ENCODE peak calls at places on chromosomes 13 and 19, in eight cellular contexts. One of them, this sample, is unnamed.
A peak's percentile ranks its signal among the peaks of the same experiment; 100 is the strongest.

GRCh38 chr19:2449019-2449418 is 7.7 kb downstream of the LMNB2 start:
- DNase-seq in tibial artery: no peak
- DNase-seq in WTC11: no peak
- DNase-seq in HepG2: no peak
- DNase-seq in heart left ventricle: no peak
- DNase-seq in HFFc6: no peak
- DNase-seq in heart right ventricle: no peak
- DNase-seq in upper lobe of left lung: no peak
- DNase-seq in this sample: no peak

GRCh38 chr13:57874530-57874929 is 243.0 kb downstream of the PCDH17 start:
- DNase-seq in tibial artery: no peak
- DNase-seq in WTC11: no peak
- DNase-seq in HepG2: no peak
- DNase-seq in heart left ventricle: no peak
- DNase-seq in HFFc6: no peak
- DNase-seq in heart right ventricle: peak; percentile 32
- DNase-seq in upper lobe of left lung: no peak
- DNase-seq in this sample: no peak

GRCh38 chr13:53201454-53202225 is 173.0 kb downstream of the OLFM4 start:
- DNase-seq in tibial artery: no peak
- DNase-seq in WTC11: peak; percentile 65
- DNase-seq in HepG2: no peak
- DNase-seq in heart left ventricle: peak; percentile 48
- DNase-seq in HFFc6: no peak
- DNase-seq in heart right ventricle: no peak
- DNase-seq in upper lobe of left lung: peak; percentile 86
- DNase-seq in this sample: peak; percentile 71

GRCh38 chr13:31862828-31863227 is 123.5 kb downstream of the RXFP2 start:
- DNase-seq in tibial artery: no peak
- DNase-seq in WTC11: no peak
- DNase-seq in HepG2: no peak
- DNase-seq in heart left ventricle: no peak
- DNase-seq in HFFc6: no peak
- DNase-seq in heart right ventricle: no peak
- DNase-seq in upper lobe of left lung: no peak
- DNase-seq in this sample: no peak

GRCh38 chr13:46176756-46177155 is 5.2 kb downstream of the LCP1 start:
- DNase-seq in tibial artery: no peak
- DNase-seq in WTC11: no peak
- DNase-seq in HepG2: no peak
- DNase-seq in heart left ventricle: no peak
- DNase-seq in HFFc6: no peak
- DNase-seq in heart right ventricle: no peak
- DNase-seq in upper lobe of left lung: no peak
- DNase-seq in this sample: no peak

GRCh38 chr13:113746671-113747070 is 12.4 kb upstream of the TMEM255B start:
- DNase-seq in tibial artery: no peak
- DNase-seq in WTC11: no peak
- DNase-seq in HepG2: no peak
- DNase-seq in heart left ventricle: peak; percentile 16
- DNase-seq in HFFc6: no peak
- DNase-seq in heart right ventricle: no peak
- DNase-seq in upper lobe of left lung: no peak
- DNase-seq in this sample: no peak

GRCh38 chr19:41915248-41916032 is 12.8 kb downstream of the ERFL start:
- DNase-seq in tibial artery: no peak
- DNase-seq in WTC11: no peak
- DNase-seq in HepG2: no peak
- DNase-seq in heart left ventricle: no peak
- DNase-seq in HFFc6: no peak
- DNase-seq in heart right ventricle: no peak
- DNase-seq in upper lobe of left lung: peak; percentile 82
- DNase-seq in this sample: no peak

GRCh38 chr19:51697169-51697776 is 4.1 kb downstream of the SPACA6 start:
- DNase-seq in tibial artery: no peak
- DNase-seq in WTC11: no peak
- DNase-seq in HepG2: no peak
- DNase-seq in heart left ventricle: no peak
- DNase-seq in HFFc6: no peak
- DNase-seq in heart right ventricle: no peak
- DNase-seq in upper lobe of left lung: no peak
- DNase-seq in this sample: no peak

GRCh38 chr19:2625434-2625833 is 77.1 kb downstream of the GNG7 start:
- DNase-seq in tibial artery: peak; percentile 83
- DNase-seq in WTC11: no peak
- DNase-seq in HepG2: no peak
- DNase-seq in heart left ventricle: no peak
- DNase-seq in HFFc6: no peak
- DNase-seq in heart right ventricle: peak; percentile 43
- DNase-seq in upper lobe of left lung: no peak
- DNase-seq in this sample: no peak

GRCh38 chr19:2059422-2060201 is 8.6 kb upstream of the MKNK2 start:
- DNase-seq in tibial artery: peak; percentile 93
- DNase-seq in WTC11: no peak
- DNase-seq in HepG2: peak; percentile 89
- DNase-seq in heart left ventricle: peak; percentile 83
- DNase-seq in HFFc6: peak; percentile 57
- DNase-seq in heart right ventricle: no peak
- DNase-seq in upper lobe of left lung: peak; percentile 93
- DNase-seq in this sample: no peak

GRCh38 chr13:111857846-111858560 is 208.9 kb upstream of the SOX1 start:
- DNase-seq in tibial artery: peak; percentile 38
- DNase-seq in WTC11: no peak
- DNase-seq in HepG2: no peak
- DNase-seq in heart left ventricle: no peak
- DNase-seq in HFFc6: no peak
- DNase-seq in heart right ventricle: no peak
- DNase-seq in upper lobe of left lung: no peak
- DNase-seq in this sample: peak; percentile 53

GRCh38 chr13:94239135-94239534 is 240.3 kb downstream of the DCT start:
- DNase-seq in tibial artery: no peak
- DNase-seq in WTC11: no peak
- DNase-seq in HepG2: no peak
- DNase-seq in heart left ventricle: no peak
- DNase-seq in HFFc6: peak; percentile 50
- DNase-seq in heart right ventricle: no peak
- DNase-seq in upper lobe of left lung: no peak
- DNase-seq in this sample: no peak

GRCh38 chr19:1089126-1089771 is 5.9 kb downstream of the POLR2E start:
- DNase-seq in tibial artery: no peak
- DNase-seq in WTC11: no peak
- DNase-seq in HepG2: no peak
- DNase-seq in heart left ventricle: no peak
- DNase-seq in HFFc6: no peak
- DNase-seq in heart right ventricle: no peak
- DNase-seq in upper lobe of left lung: peak; percentile 77
- DNase-seq in this sample: no peak

GRCh38 chr13:87810920-87811344 is 139.8 kb downstream of the SLITRK5 start:
- DNase-seq in tibial artery: no peak
- DNase-seq in WTC11: no peak
- DNase-seq in HepG2: no peak
- DNase-seq in heart left ventricle: no peak
- DNase-seq in HFFc6: no peak
- DNase-seq in heart right ventricle: no peak
- DNase-seq in upper lobe of left lung: peak; percentile 33
- DNase-seq in this sample: no peak

GRCh38 chr19:16957855-16958254 is 68.8 kb downstream of the CPAMD8 start:
- DNase-seq in tibial artery: no peak
- DNase-seq in WTC11: no peak
- DNase-seq in HepG2: no peak
- DNase-seq in heart left ventricle: no peak
- DNase-seq in HFFc6: no peak
- DNase-seq in heart right ventricle: no peak
- DNase-seq in upper lobe of left lung: no peak
- DNase-seq in this sample: no peak

GRCh38 chr19:39303373-39304184 is 7.4 kb downstream of the IFNL1 start:
- DNase-seq in tibial artery: peak; percentile 1
- DNase-seq in WTC11: peak; percentile 60
- DNase-seq in HepG2: peak; percentile 82
- DNase-seq in heart left ventricle: no peak
- DNase-seq in HFFc6: no peak
- DNase-seq in heart right ventricle: no peak
- DNase-seq in upper lobe of left lung: no peak
- DNase-seq in this sample: no peak

GRCh38 chr19:23516266-23516665 is 121.0 kb upstream of the ZNF91 start:
- DNase-seq in tibial artery: no peak
- DNase-seq in WTC11: no peak
- DNase-seq in HepG2: no peak
- DNase-seq in heart left ventricle: no peak
- DNase-seq in HFFc6: no peak
- DNase-seq in heart right ventricle: no peak
- DNase-seq in upper lobe of left lung: no peak
- DNase-seq in this sample: no peak

GRCh38 chr13:105991622-105992254 is 543.7 kb downstream of the EFNB2 start:
- DNase-seq in tibial artery: no peak
- DNase-seq in WTC11: no peak
- DNase-seq in HepG2: no peak
- DNase-seq in heart left ventricle: no peak
- DNase-seq in HFFc6: peak; percentile 41
- DNase-seq in heart right ventricle: no peak
- DNase-seq in upper lobe of left lung: no peak
- DNase-seq in this sample: no peak

GRCh38 chr19:47107953-47108746 is 5.4 kb downstream of the ZC3H4 start:
- DNase-seq in tibial artery: no peak
- DNase-seq in WTC11: no peak
- DNase-seq in HepG2: no peak
- DNase-seq in heart left ventricle: no peak
- DNase-seq in HFFc6: no peak
- DNase-seq in heart right ventricle: no peak
- DNase-seq in upper lobe of left lung: no peak
- DNase-seq in this sample: no peak

GRCh38 chr13:49679244-49679643 is 12.0 kb downstream of the EBPL start:
- DNase-seq in tibial artery: no peak
- DNase-seq in WTC11: no peak
- DNase-seq in HepG2: peak; percentile 39
- DNase-seq in heart left ventricle: no peak
- DNase-seq in HFFc6: no peak
- DNase-seq in heart right ventricle: no peak
- DNase-seq in upper lobe of left lung: no peak
- DNase-seq in this sample: no peak

GRCh38 chr19:44582581-44583265 is 30.6 kb upstream of the IGSF23 start:
- DNase-seq in tibial artery: no peak
- DNase-seq in WTC11: peak; percentile 86
- DNase-seq in HepG2: no peak
- DNase-seq in heart left ventricle: no peak
- DNase-seq in HFFc6: peak; percentile 12
- DNase-seq in heart right ventricle: no peak
- DNase-seq in upper lobe of left lung: peak; percentile 22
- DNase-seq in this sample: no peak
- TF ChIP-seq CTCF in tibial artery: no peak
- TF ChIP-seq CTCF in WTC11: peak; percentile 85
- TF ChIP-seq CTCF in HepG2: peak; percentile 77
- TF ChIP-seq CTCF in heart left ventricle: peak; percentile 62
- TF ChIP-seq CTCF in HFFc6: peak; percentile 85
- TF ChIP-seq CTCF in heart right ventricle: peak; percentile 58
- TF ChIP-seq CTCF in upper lobe of left lung: peak; percentile 24
- TF ChIP-seq CTCF in this sample: peak; percentile 75

GRCh38 chr19:33132425-33132824 is 511 bp downstream of the WDR88 start:
- DNase-seq in tibial artery: no peak
- DNase-seq in WTC11: peak; percentile 53
- DNase-seq in HepG2: no peak
- DNase-seq in heart left ventricle: no peak
- DNase-seq in HFFc6: no peak
- DNase-seq in heart right ventricle: no peak
- DNase-seq in upper lobe of left lung: no peak
- DNase-seq in this sample: no peak
- TF ChIP-seq CTCF in tibial artery: no peak
- TF ChIP-seq CTCF in WTC11: no peak
- TF ChIP-seq CTCF in HepG2: peak; percentile 66
- TF ChIP-seq CTCF in heart left ventricle: peak; percentile 21
- TF ChIP-seq CTCF in HFFc6: peak; percentile 60
- TF ChIP-seq CTCF in heart right ventricle: peak; percentile 7
- TF ChIP-seq CTCF in upper lobe of left lung: no peak
- TF ChIP-seq CTCF in this sample: no peak

GRCh38 chr13:98089246-98089645 is 53.6 kb upstream of the FARP1 start:
- DNase-seq in tibial artery: no peak
- DNase-seq in WTC11: no peak
- DNase-seq in HepG2: no peak
- DNase-seq in heart left ventricle: no peak
- DNase-seq in HFFc6: peak; percentile 83
- DNase-seq in heart right ventricle: no peak
- DNase-seq in upper lobe of left lung: no peak
- DNase-seq in this sample: no peak

GRCh38 chr13:98083936-98084335 is 59.0 kb upstream of the FARP1 start:
- DNase-seq in tibial artery: no peak
- DNase-seq in WTC11: no peak
- DNase-seq in HepG2: no peak
- DNase-seq in heart left ventricle: no peak
- DNase-seq in HFFc6: peak; percentile 40
- DNase-seq in heart right ventricle: no peak
- DNase-seq in upper lobe of left lung: no peak
- DNase-seq in this sample: no peak

GRCh38 chr13:98080280-98080679 is 62.6 kb upstream of the FARP1 start:
- DNase-seq in tibial artery: no peak
- DNase-seq in WTC11: no peak
- DNase-seq in HepG2: no peak
- DNase-seq in heart left ventricle: no peak
- DNase-seq in HFFc6: no peak
- DNase-seq in heart right ventricle: no peak
- DNase-seq in upper lobe of left lung: no peak
- DNase-seq in this sample: no peak

GRCh38 chr13:98083507-98083906 is 59.4 kb upstream of the FARP1 start:
- DNase-seq in tibial artery: no peak
- DNase-seq in WTC11: no peak
- DNase-seq in HepG2: no peak
- DNase-seq in heart left ventricle: no peak
- DNase-seq in HFFc6: peak; percentile 95
- DNase-seq in heart right ventricle: no peak
- DNase-seq in upper lobe of left lung: no peak
- DNase-seq in this sample: no peak
- TF ChIP-seq CTCF in tibial artery: no peak
- TF ChIP-seq CTCF in WTC11: no peak
- TF ChIP-seq CTCF in HepG2: no peak
- TF ChIP-seq CTCF in heart left ventricle: no peak
- TF ChIP-seq CTCF in HFFc6: peak; percentile 35
- TF ChIP-seq CTCF in heart right ventricle: no peak
- TF ChIP-seq CTCF in upper lobe of left lung: no peak
- TF ChIP-seq CTCF in this sample: no peak

DNA sequence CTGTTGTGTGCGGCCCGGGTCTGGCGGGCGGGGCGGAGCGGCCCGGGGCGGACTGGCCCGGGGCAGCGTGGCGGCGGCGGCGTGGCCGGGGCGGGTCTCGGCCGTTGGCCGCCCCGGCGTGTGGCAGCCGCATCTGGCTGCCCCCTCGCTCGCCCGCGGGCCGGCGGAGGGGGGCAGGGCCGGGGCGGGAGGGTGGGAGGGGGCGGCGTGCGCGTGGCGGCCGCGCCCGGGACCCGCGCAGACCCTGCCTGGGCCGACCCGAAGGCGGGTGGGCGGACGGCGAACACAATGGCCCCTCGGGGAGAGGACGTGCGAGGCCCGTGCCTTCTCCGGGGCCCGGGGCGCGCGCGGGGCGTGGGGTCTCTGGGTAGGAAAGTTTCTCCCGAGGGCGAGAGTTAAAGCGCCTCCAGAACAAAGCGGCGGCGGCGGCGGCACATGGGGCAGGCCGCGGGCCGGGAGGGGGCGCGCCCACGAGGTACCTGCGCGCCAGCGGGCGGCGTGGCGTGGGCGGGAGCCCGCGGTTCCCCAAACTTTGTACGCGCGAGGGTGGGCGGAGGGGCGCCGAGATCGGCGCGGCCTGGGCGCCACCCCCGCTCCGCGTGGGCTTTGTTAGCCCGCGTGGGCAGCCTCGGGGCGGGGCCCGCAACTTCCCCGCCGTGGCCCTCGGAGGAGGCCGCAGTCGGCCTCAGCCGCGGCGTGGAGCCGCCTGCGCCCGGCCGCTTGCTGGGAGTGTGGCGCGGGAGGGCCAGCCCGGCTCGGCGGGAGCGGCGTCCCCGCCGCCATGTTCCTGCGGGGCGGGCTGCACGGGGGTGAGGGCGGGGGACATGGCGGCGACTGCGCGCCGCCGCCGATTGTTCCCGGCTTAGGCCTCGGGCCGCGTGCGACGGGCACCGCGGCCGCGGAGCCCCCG is 764 bp downstream of the MIR17HG start:
- DNase-seq in tibial artery: peak; percentile 68
- DNase-seq in WTC11: peak; percentile 19
- DNase-seq in HepG2: no peak
- DNase-seq in heart left ventricle: peak; percentile 71
- DNase-seq in HFFc6: peak; percentile 28
- DNase-seq in heart right ventricle: peak; percentile 32
- DNase-seq in upper lobe of left lung: peak; percentile 94
- DNase-seq in this sample: peak; percentile 75
- TF ChIP-seq CTCF in tibial artery: no peak
- TF ChIP-seq CTCF in WTC11: no peak
- TF ChIP-seq CTCF in HepG2: no peak
- TF ChIP-seq CTCF in heart left ventricle: peak; percentile 41
- TF ChIP-seq CTCF in HFFc6: peak; percentile 17
- TF ChIP-seq CTCF in heart right ventricle: peak; percentile 26
- TF ChIP-seq CTCF in upper lobe of left lung: no peak
- TF ChIP-seq CTCF in this sample: no peak

This sample was measured in type B pancreatic cell.